ENCODE peak calls at places on chromosomes 13 and 19, in five cellular contexts. K, L, S, T and A are unnamed samples.

GRCh38 chr13:29815336-29815735 is 35.1 kb downstream of the UBL3 start:
- DNase-seq in K (no peak), L (no peak), S (no peak), T (no peak), A (no peak)

GRCh38 chr13:112753868-112754267 is 64.0 kb downstream of the ATP11A start:
- DNase-seq in K (no peak), L (no peak), S (peak), T (no peak), A (no peak)

GRCh38 chr19:39405930-39406655 is 554 bp upstream of the ZFP36 start:
- DNase-seq in K (peak), L (peak), S (no peak), T (peak), A (no peak)

GRCh38 chr19:29268103-29268502 is 55.2 kb upstream of the UQCRFS1 start:
- DNase-seq in K (peak), L (no peak), S (peak), T (no peak), A (no peak)

GRCh38 chr19:51201712-51202111 is 23.2 kb upstream of the CD33 start:
- DNase-seq in K (no peak), L (no peak), S (no peak), T (no peak), A (no peak)

GRCh38 chr19:33888665-33889064 is 92.0 kb downstream of the KCTD15 start:
- DNase-seq in K (no peak), L (no peak), S (no peak), T (no peak), A (no peak)

GRCh38 chr13:87674143-87674772 is 3.1 kb downstream of the SLITRK5 start:
- DNase-seq in K (no peak), L (peak), S (no peak), T (no peak), A (no peak)

GRCh38 chr13:96816261-96816660 is 178.0 kb downstream of the OXGR1 start:
- DNase-seq in K (no peak), L (no peak), S (no peak), T (no peak), A (no peak)

GRCh38 chr13:28138756-28139470 is 568 bp downstream of the PAN3 start:
- DNase-seq in K (peak), L (peak), S (peak), T (peak), A (peak)

GRCh38 chr13:101307181-101307701 is 109.1 kb downstream of the NALCN start:
- DNase-seq in K (no peak), L (no peak), S (no peak), T (peak), A (no peak)

GRCh38 chr13:101308247-101309013 is 107.9 kb downstream of the NALCN start:
- DNase-seq in K (no peak), L (no peak), S (no peak), T (no peak), A (no peak)

GRCh38 chr13:101309014-101309619 is 107.2 kb downstream of the NALCN start:
- DNase-seq in K (no peak), L (no peak), S (no peak), T (no peak), A (no peak)

GRCh38 chr13:101305981-101306411 is 110.3 kb downstream of the NALCN start:
- DNase-seq in K (no peak), L (no peak), S (no peak), T (no peak), A (no peak)

DNA sequence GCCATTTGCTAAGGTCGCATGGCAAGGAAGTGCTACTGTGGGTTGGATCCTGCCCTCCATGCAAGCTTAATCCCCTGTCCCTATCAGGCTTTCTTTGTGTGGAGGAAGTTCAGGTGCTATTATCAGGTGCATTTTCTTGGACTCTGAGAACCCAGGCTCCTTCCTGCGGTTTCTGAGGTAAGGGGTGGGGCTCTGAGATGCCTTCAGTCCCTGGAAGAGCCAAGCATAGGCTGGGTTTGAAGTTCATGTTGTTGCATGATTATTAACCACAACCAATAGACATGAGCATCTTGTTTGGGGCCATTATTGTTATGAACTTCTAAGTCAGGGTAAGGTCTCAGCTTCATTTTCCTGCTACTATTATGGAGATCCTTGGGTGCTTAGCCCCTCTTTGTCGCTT is 109.5 kb downstream of the NALCN start:
- DNase-seq in K (no peak), L (no peak), S (no peak), T (peak), A (no peak)
- H3K27ac ChIP-seq in K (no peak), L (no peak), S (peak), T (peak), A (no peak)

DNA sequence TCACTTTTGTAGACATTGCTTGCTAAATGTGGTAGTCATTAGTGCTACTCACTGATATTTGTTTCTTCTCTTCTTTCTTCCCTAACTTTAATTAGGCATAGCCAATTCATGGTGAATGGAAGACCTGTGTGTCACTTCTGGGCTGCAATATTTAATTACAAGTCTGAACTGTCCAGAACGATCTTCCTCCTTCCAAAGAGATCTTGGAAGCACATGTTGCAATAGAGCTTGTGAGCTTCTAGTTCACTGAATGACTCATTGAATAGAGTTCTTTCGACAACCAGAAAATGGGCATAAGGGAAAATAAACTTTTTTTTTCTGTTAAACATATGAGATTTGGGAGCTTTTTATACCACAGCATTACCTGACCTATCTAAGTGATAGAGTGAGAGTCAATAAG is 1264.6 kb downstream of the PCDH9 start:
- DNase-seq in K (no peak), L (no peak), S (no peak), T (no peak), A (peak)
- H3K27ac ChIP-seq in K (no peak), L (no peak), S (no peak), T (no peak), A (no peak)

GRCh38 chr19:47848425-47848824 is 10.6 kb upstream of the TPRX2 start:
- DNase-seq in K (no peak), L (no peak), S (no peak), T (no peak), A (no peak)

GRCh38 chr19:47853003-47853402 is 6.0 kb upstream of the TPRX2 start:
- DNase-seq in K (no peak), L (no peak), S (no peak), T (no peak), A (no peak)

GRCh38 chr19:47854459-47854858 is 4.6 kb upstream of the TPRX2 start:
- DNase-seq in K (no peak), L (no peak), S (no peak), T (no peak), A (no peak)

DNA sequence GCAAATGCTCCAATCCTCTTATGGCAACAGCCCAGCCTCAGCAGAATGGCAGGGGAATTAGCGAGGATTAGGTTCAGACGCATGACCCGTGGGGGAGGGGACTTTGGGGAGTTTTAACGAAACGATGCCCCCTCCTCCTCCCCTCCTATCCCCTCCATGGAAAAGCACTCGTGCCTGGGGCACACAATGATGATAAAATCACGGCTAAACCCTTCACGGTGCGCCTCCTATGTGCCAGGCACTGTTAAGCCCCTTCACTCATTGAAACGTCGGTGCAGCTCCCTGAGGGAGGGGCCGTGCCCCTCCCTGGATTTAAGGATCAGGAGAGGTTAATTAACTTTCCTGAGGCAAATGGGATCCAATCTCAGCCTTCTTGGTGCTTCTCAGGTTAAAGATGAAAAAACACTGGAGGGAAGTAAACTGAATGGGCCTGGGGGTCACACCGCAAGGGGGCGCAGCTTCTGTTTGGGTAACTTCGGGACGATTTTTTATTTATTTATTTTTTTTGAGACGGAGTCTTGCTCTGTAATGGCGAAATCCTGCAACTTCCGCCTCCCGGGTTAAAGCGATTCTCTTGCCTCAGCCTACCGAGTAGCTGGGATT is 10.1 kb upstream of the TPRX2 start:
- DNase-seq in K (no peak), L (peak), S (peak), T (no peak), A (no peak)
- H3K27ac ChIP-seq in K (no peak), L (peak), S (no peak), T (no peak), A (no peak)

GRCh38 chr13:39567569-39567968 is 35.4 kb downstream of the LHFPL6 start:
- DNase-seq in K (no peak), L (no peak), S (no peak), T (no peak), A (no peak)
- H3K27ac ChIP-seq in K (no peak), L (no peak), S (no peak), T (no peak), A (no peak)

DNA sequence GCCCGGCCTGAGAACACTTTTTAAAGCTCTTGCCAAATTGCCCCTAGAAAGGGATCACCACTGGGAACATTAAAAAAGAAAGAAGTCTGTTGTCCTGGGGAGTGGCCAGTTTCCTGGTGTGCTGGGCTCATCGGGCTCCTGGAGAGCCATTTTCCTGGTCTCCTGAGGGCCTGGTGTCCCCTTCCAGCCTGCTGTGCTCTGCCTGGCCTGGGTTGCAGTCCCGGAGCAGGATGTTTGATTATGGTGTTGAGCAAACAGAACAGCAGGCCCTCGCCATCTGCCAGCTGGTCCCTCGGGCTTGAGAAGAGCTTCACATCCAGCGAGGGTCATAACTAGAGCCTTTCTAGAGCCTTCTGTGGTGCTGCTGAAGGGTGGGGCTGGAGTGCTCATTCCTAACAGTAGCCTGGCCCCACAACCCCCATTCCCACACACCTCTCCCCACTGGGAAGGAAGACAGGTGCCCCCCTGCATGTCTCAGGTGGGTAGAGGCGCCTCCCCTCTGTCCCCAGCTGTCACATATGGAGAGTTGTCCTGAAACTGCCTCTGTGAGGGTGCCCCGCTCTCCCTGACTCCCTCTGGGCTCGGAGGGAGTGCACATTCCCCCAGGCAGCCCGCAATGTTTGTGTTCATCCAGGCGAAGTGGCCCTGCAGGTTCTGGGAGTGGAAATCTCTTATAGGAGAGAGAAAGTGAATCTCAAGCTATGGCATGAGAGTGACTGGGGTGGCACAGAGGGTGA is 151.1 kb downstream of the SIPA1L3 start:
- DNase-seq in K (no peak), L (no peak), S (peak), T (no peak), A (no peak)
- H3K27ac ChIP-seq in K (no peak), L (no peak), S (peak), T (peak), A (no peak)

DNA sequence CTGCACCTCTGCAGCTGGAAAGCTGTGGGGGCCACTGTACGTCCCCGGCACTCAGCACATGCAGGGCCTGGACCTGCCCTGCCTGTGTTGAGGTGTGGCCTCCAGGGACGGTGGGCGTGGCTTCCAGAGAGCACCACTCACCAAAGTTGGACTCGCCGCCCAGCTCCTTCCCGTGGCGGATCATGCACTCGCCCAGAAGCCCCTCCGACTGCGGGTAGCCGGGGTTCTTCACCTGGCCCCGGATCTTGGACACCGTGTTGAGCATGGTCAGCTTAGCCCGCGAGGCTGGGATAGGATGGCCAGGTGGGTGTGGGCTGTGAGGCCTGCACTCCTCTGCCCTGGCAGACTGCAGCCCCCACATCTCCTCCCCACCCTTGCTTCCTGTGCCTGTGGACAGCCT is 22.0 kb downstream of the MPND start:
- DNase-seq in K (peak), L (no peak), S (no peak), T (no peak), A (no peak)
- H3K27ac ChIP-seq in K (no peak), L (no peak), S (no peak), T (no peak), A (no peak)

GRCh38 chr13:108156749-108157148 is 58.6 kb downstream of the LIG4 start:
- DNase-seq in K (no peak), L (no peak), S (no peak), T (no peak), A (no peak)
- H3K27ac ChIP-seq in K (no peak), L (no peak), S (no peak), T (no peak), A (no peak)

GRCh38 chr19:41321600-41322270 is 11.8 kb downstream of the CCDC97 start:
- DNase-seq in K (no peak), L (peak), S (no peak), T (no peak), A (no peak)

GRCh38 chr19:41323023-41323422 is 13.1 kb downstream of the CCDC97 start:
- DNase-seq in K (no peak), L (no peak), S (no peak), T (no peak), A (no peak)

GRCh38 chr19:41321204-41321599 is 11.2 kb downstream of the CCDC97 start:
- DNase-seq in K (no peak), L (no peak), S (no peak), T (no peak), A (no peak)

GRCh38 chr19:41323430-41324125 is 13.6 kb downstream of the CCDC97 start:
- DNase-seq in K (peak), L (peak), S (no peak), T (no peak), A (peak)

GRCh38 chr19:41322451-41322850 is 12.5 kb downstream of the CCDC97 start:
- DNase-seq in K (no peak), L (no peak), S (no peak), T (no peak), A (no peak)
- H3K27ac ChIP-seq in K (peak), L (peak), S (peak), T (no peak), A (no peak)